ENCODE peak calls at places on chromosomes 16 and 17, in six cellular contexts. R is Calu3, V is H9, C is AG10803, T is neural crest cell, Z is WTC11. O is an unnamed sample.

GRCh38 chr16:22681551-22681880 is 132.4 kb upstream of the HS3ST2 start:
- DNase-seq in R (no peak), V (no peak), C (no peak), T (no peak), Z (no peak), O (no peak)

GRCh38 chr17:43683928-43684653 is 22.4 kb upstream of the MEOX1 start:
- DNase-seq in R (no peak), V (peak; percentile 43), C (no peak), T (no peak), Z (no peak), O (no peak)

GRCh38 chr16:84569382-84569987 is 48.4 kb downstream of the COTL1 start:
- DNase-seq in R (peak; percentile 69), V (no peak), C (no peak), T (no peak), Z (no peak), O (no peak)

GRCh38 chr17:61402073-61402541 is 2.5 kb downstream of the TBX2 start:
- DNase-seq in R (no peak), V (no peak), C (no peak), T (no peak), Z (no peak), O (no peak)

GRCh38 chr16:84418056-84418849 is 49.9 kb downstream of the ATP2C2 start:
- DNase-seq in R (no peak), V (no peak), C (no peak), T (no peak), Z (no peak), O (no peak)

GRCh38 chr17:21304091-21304490 is 19.6 kb downstream of the MAP2K3 start:
- DNase-seq in R (no peak), V (no peak), C (no peak), T (no peak), Z (no peak), O (no peak)

GRCh38 chr16:80319181-80319580 is 221.6 kb upstream of the DYNLRB2 start:
- DNase-seq in R (no peak), V (no peak), C (no peak), T (no peak), Z (no peak), O (no peak)

GRCh38 chr17:10875411-10875810 is 37.5 kb upstream of the PIRT start:
- DNase-seq in R (peak; percentile 1), V (peak; percentile 71), C (no peak), T (peak; percentile 43), Z (peak; percentile 45), O (no peak)

GRCh38 chr17:82465023-82465603 is 6.6 kb downstream of the NARF start:
- DNase-seq in R (no peak), V (no peak), C (no peak), T (no peak), Z (no peak), O (no peak)

GRCh38 chr17:29584452-29585079 is 4.9 kb downstream of the GIT1 start:
- DNase-seq in R (no peak), V (no peak), C (no peak), T (no peak), Z (no peak), O (no peak)

GRCh38 chr16:84341533-84342295 is 26.6 kb upstream of the ATP2C2 start:
- DNase-seq in R (no peak), V (no peak), C (no peak), T (no peak), Z (no peak), O (no peak)

GRCh38 chr17:73308017-73308823 is 3.6 kb downstream of the CDC42EP4 start:
- DNase-seq in R (peak; percentile 92), V (no peak), C (peak; percentile 75), T (no peak), Z (no peak), O (no peak)

GRCh38 chr16:11585460-11586374 is 1.0 kb downstream of the LITAF start:
- DNase-seq in R (peak; percentile 42), V (no peak), C (no peak), T (no peak), Z (no peak), O (peak; percentile 57)

GRCh38 chr17:22123536-22124281 is 431.4 kb downstream of the KCNJ18 start:
- DNase-seq in R (no peak), V (no peak), C (no peak), T (no peak), Z (no peak), O (no peak)

GRCh38 chr16:24609740-24610420 is 70.5 kb downstream of the RBBP6 start:
- DNase-seq in R (peak; percentile 55), V (peak; percentile 60), C (peak; percentile 60), T (peak; percentile 39), Z (peak; percentile 52), O (no peak)

GRCh38 chr16:28876973-28877641 is 1.2 kb upstream of the ATP2A1 start:
- DNase-seq in R (no peak), V (no peak), C (no peak), T (no peak), Z (no peak), O (no peak)

GRCh38 chr16:28873543-28874201 is 4.6 kb upstream of the ATP2A1 start:
- DNase-seq in R (peak; percentile 59), V (peak; percentile 59), C (no peak), T (no peak), Z (peak; percentile 77), O (peak; percentile 53)

GRCh38 chr16:28876016-28876659 is 2.1 kb upstream of the ATP2A1 start:
- DNase-seq in R (no peak), V (no peak), C (no peak), T (no peak), Z (no peak), O (no peak)

GRCh38 chr16:28874406-28874805 is 3.9 kb upstream of the ATP2A1 start:
- DNase-seq in R (no peak), V (no peak), C (no peak), T (no peak), Z (no peak), O (no peak)

DNA sequence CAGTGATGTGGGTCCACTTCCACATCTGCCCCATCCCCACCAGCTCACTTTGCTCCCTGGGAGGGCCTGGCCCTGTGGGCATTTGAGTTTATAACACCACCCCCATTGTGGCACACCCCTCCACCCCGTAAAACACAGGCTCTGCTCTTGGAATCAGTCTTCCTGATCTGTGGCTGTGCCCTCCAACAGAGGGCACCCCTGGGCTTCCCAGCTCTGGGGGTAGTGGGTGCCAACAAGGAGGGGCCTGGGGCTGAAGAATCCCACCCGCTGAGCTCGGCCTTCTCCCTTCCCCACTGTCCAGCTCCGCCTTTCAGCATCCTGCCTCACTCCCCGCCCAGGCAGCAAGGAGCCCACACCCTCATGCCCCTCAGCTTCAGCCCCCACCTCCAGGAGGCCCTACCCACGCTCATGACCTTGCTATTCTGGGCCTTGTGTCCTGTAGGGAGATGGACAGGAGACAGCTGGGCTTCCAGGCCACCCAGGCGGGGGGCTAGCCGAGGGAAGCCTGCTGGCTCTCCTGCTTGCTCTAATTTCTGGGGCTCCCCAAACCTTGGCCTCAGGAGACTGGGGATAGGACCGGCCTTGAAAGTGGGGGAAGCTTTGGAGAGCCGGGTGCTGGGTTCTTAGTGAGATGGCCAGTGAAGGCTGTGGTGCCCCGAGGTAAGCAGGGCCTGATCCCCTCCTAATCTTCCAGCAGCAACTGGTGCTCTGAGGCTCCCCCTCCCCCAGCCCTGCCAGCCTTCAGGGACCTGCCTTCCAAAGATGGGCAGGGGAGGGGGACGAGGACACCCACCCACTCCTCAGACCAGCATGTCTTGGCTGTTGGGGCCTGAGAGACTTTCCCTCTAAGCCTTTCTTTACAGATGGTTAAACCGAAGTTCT is 2.9 kb upstream of the ATP2A1 start:
- DNase-seq in R (no peak), V (no peak), C (no peak), T (no peak), Z (no peak), O (no peak)
- TF ChIP-seq CTCF in R (no peak), V (no peak), C (no peak), T (no peak), Z (no peak), O (no peak)

GRCh38 chr17:55717898-55718735 is 4.5 kb downstream of the TMEM100 start:
- DNase-seq in R (peak; percentile 76), V (peak; percentile 82), C (peak; percentile 72), T (peak; percentile 79), Z (peak; percentile 82), O (peak; percentile 38)
- TF ChIP-seq CTCF in R (peak; percentile 39), V (peak; percentile 84), C (peak; percentile 80), T (peak; percentile 91), Z (peak; percentile 54), O (peak; percentile 85)

GRCh38 chr16:26648851-26649250 is 417.9 kb upstream of the C16orf82 start:
- DNase-seq in R (no peak), V (no peak), C (no peak), T (no peak), Z (no peak), O (no peak)

GRCh38 chr16:26644912-26645543 is 421.7 kb upstream of the C16orf82 start:
- DNase-seq in R (no peak), V (no peak), C (no peak), T (no peak), Z (no peak), O (no peak)

GRCh38 chr16:26642047-26642664 is 424.6 kb upstream of the C16orf82 start:
- DNase-seq in R (no peak), V (no peak), C (no peak), T (no peak), Z (no peak), O (no peak)

GRCh38 chr16:26643519-26643918 is 423.2 kb upstream of the C16orf82 start:
- DNase-seq in R (no peak), V (no peak), C (no peak), T (no peak), Z (no peak), O (no peak)

DNA sequence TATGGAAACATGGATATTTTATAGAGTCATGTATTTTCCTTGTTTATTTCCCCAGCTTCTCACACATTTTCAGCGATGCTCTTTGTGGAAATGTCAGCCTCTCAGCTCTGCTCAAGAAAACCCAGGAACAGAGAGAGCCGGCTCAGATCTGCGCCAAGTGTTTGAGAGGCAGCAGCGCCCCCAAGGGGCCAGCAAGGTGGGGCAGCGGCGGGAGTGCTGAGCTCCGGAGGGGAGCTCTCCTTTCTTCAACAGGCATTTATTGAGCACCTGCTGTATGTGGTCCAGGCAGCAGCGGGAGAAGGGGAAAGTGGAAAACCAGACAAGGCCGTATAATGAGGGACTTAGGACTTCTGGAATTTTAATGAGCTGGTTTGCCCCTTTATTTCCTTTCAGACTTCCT is 421.1 kb upstream of the C16orf82 start:
- DNase-seq in R (no peak), V (peak; percentile 78), C (no peak), T (peak; percentile 39), Z (peak; percentile 80), O (no peak)
- TF ChIP-seq CTCF in R (no peak), V (peak; percentile 94), C (peak; percentile 6), T (peak; percentile 68), Z (peak; percentile 79), O (no peak)

GRCh38 chr16:47571049-47571448 is 109.9 kb downstream of the PHKB start:
- DNase-seq in R (no peak), V (no peak), C (no peak), T (no peak), Z (no peak), O (no peak)
- TF ChIP-seq CTCF in R (no peak), V (peak; percentile 47), C (no peak), T (no peak), Z (no peak), O (no peak)

GRCh38 chr17:48068491-48068961 is 20.4 kb downstream of the NFE2L1 start:
- DNase-seq in R (peak; percentile 43), V (peak; percentile 76), C (peak; percentile 73), T (no peak), Z (peak; percentile 57), O (no peak)
- TF ChIP-seq CTCF in R (peak; percentile 31), V (peak; percentile 68), C (peak; percentile 51), T (peak; percentile 57), Z (no peak), O (no peak)

GRCh38 chr16:68335175-68335574 is 24.4 kb downstream of the PRMT7 start:
- DNase-seq in R (no peak), V (no peak), C (peak; percentile 31), T (no peak), Z (no peak), O (no peak)
- TF ChIP-seq CTCF in R (no peak), V (no peak), C (no peak), T (no peak), Z (no peak), O (no peak)

GRCh38 chr17:81037783-81038733 is 3.1 kb downstream of the BAIAP2 start:
- DNase-seq in R (peak; percentile 22), V (peak; percentile 53), C (no peak), T (no peak), Z (no peak), O (no peak)
- TF ChIP-seq CTCF in R (no peak), V (peak; percentile 22), C (no peak), T (no peak), Z (no peak), O (no peak)